ENCODE peak calls at places on chromosomes 1 and 21, in four cellular contexts. S is osteocyte, V is fibroblast of the aortic adventitia, E is endothelial cell. T is an unnamed sample.

GRCh38 chr1:29256979-29257804 is 20.9 kb downstream of the PTPRU start:
- DNase-seq in V (peak), E (no peak), S (no peak), T (peak)

GRCh38 chr1:161198206-161198876 is 513 bp downstream of the ADAMTS4 start:
- DNase-seq in S (peak), E (peak), V (peak), T (peak)

GRCh38 chr1:101153692-101154091 is 83.1 kb upstream of the S1PR1 start:
- DNase-seq in V (no peak), E (no peak), S (no peak), T (no peak)

GRCh38 chr1:114320586-114320985 is 166.9 kb upstream of the SYT6 start:
- DNase-seq in V (peak), S (no peak), E (no peak), T (no peak)

GRCh38 chr21:21200103-21200938 is 202.1 kb downstream of the NCAM2 start:
- DNase-seq in V (peak), S (no peak), E (no peak), T (no peak)

GRCh38 chr1:2233997-2234761 is 6.1 kb downstream of the SKI start:
- DNase-seq in E (no peak), V (peak), S (peak), T (no peak)

GRCh38 chr1:109613396-109614147 is 5.8 kb downstream of the GNAT2 start:
- DNase-seq in V (peak), E (no peak), S (peak), T (no peak)

GRCh38 chr1:222171005-222171404 is 376.9 kb downstream of the HHIPL2 start:
- DNase-seq in E (no peak), V (peak), S (no peak), T (no peak)

GRCh38 chr1:37481289-37482003 is 7.1 kb downstream of the ZC3H12A start:
- DNase-seq in E (no peak), V (no peak), S (no peak), T (no peak)

GRCh38 chr1:83813571-83813970 is 185.4 kb downstream of the TTLL7 start:
- DNase-seq in E (no peak), V (no peak), S (no peak), T (no peak)

GRCh38 chr1:231806623-231807470 is 180.3 kb downstream of the DISC1 start:
- DNase-seq in V (no peak), E (peak), S (no peak), T (peak)

GRCh38 chr1:92310185-92310597 is 11.3 kb downstream of the RPAP2 start:
- DNase-seq in V (peak), S (no peak), E (no peak), T (no peak)

GRCh38 chr1:51344602-51345299 is 14.4 kb upstream of the TTC39A start:
- DNase-seq in E (peak), S (peak), V (no peak), T (peak)

GRCh38 chr1:83065952-83066727 is 932.8 kb downstream of the TTLL7 start:
- DNase-seq in E (no peak), V (peak), S (no peak), T (no peak)

GRCh38 chr1:100539836-100540536 is 2.0 kb downstream of the GPR88 start:
- DNase-seq in E (peak), S (no peak), V (peak), T (peak)

GRCh38 chr1:151820940-151821339 is 10.7 kb downstream of the RORC start:
- DNase-seq in S (no peak), E (no peak), V (no peak), T (no peak)

GRCh38 chr1:93805027-93805426 is 74.0 kb downstream of the DNTTIP2 start:
- DNase-seq in E (no peak), V (peak), S (no peak), T (no peak)

GRCh38 chr1:152884966-152885624 is 7.0 kb downstream of the SMCP start:
- DNase-seq in S (no peak), V (peak), E (no peak), T (no peak)

GRCh38 chr1:89198500-89199072 is at the start of gene GBP4:
- DNase-seq in E (peak), V (peak), S (no peak), T (no peak)

GRCh38 chr1:183227963-183228649 is 42.0 kb downstream of the LAMC2 start:
- DNase-seq in V (peak), E (peak), S (no peak), T (peak)

GRCh38 chr1:100391675-100392074 is 39.4 kb downstream of the CDC14A start:
- DNase-seq in E (no peak), S (no peak), V (no peak), T (no peak)

GRCh38 chr1:64884261-64885040 is 81.9 kb downstream of the JAK1 start:
- DNase-seq in E (no peak), V (peak), S (no peak), T (no peak)

GRCh38 chr1:65247419-65248359 is 61.7 kb upstream of the DNAJC6 start:
- DNase-seq in E (no peak), S (peak), V (peak), T (no peak)

GRCh38 chr1:243465081-243465480 is 209.2 kb downstream of the SDCCAG8 start:
- DNase-seq in S (no peak), V (no peak), E (no peak), T (no peak)
- TF ChIP-seq CTCF in S (no peak), V (no peak), E (no peak), T (no peak)

DNA sequence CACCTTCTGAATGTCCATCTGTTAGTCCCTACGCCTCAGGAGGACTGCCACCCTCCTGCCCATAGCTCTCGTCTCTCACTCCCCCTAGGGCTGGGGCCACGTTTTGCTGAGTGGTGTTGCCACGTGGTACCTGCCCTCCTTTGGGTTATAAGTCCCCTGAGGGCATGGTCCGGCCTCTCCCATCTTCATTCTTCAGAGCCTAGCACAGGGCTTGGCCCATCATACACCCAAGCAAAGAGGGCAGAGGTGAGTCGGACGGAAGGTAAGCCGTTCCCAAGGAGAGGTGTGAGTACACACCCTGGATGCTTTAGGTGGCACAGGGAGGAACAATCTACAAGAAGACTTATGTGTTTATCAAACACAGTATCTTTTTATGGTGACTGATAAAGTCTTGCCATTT is 10.9 kb downstream of the PADI2 start:
- DNase-seq in S (no peak), V (no peak), E (no peak), T (no peak)
- TF ChIP-seq CTCF in S (no peak), V (no peak), E (no peak), T (no peak)

DNA sequence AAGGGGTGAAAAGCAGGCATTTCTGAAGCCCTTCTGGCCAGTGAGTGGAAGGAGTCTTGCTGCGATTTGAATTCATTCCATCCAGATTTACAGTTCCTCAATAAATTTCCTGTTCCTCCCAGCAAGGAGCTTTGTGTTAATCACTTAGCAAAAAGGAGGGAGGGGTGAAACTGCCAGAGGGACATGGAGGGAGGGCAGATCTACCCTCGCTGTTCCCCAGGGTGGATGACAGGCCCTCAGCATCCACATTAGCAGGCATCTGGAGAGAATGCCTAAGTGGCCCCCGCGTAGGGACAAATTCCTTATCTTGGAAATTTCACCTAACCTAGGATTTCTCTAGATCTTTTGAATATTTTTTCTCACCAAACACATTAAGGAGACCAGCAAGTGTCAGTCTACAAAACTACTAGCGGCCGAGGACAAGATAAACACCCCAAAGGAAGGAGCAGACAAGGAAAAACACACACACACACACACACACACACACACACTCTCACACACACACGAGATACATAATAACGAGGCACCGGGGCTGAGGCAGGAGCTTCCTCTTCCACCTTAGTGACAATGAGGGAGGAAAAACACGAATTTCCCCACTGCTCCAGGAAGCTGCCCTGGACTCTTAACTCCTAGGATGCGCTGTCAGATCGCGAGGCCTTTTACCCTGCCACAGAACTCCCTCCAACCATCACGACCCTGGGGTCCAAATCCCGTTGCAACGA is 983 bp downstream of the ETV3 start:
- DNase-seq in E (peak), V (peak), S (no peak), T (peak)
- TF ChIP-seq CTCF in E (no peak), V (no peak), S (no peak), T (no peak)

GRCh38 chr1:186682721-186683120 is 2.5 kb upstream of the PTGS2 start:
- DNase-seq in V (peak), E (no peak), S (no peak), T (no peak)
- TF ChIP-seq CTCF in V (peak), E (no peak), S (peak), T (no peak)

GRCh38 chr1:47549532-47549931 is 111.7 kb downstream of the FOXD2 start:
- DNase-seq in V (no peak), S (no peak), E (no peak), T (no peak)
- TF ChIP-seq CTCF in V (no peak), S (no peak), E (no peak), T (no peak)

GRCh38 chr1:42157667-42158066 is 4.5 kb downstream of the GUCA2B start:
- DNase-seq in V (no peak), S (no peak), E (no peak), T (no peak)
- TF ChIP-seq CTCF in V (no peak), S (no peak), E (no peak), T (no peak)

GRCh38 chr1:228139931-228140723 is at the start of gene GUK1:
- DNase-seq in E (peak), S (peak), V (peak), T (peak)
- TF ChIP-seq CTCF in E (no peak), S (peak), V (peak), T (no peak)

DNA sequence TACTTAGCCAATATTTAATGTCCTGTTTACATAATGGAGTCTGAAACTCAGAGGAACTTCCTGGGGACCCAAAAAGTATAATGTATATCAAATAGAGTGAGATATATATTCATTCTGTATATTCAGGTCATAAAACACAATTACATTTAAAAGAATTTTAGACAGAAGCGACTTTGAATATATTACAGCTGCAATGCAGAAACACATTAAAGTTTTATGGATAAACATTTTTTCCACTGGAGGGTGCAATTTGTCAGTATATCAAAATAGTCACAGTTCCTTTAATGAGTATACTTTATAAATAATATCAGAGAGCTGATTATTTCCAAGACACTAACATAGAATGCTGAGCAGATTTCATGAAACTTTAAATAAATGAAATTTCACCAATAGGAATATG is 43.9 kb upstream of the CRB1 start:
- DNase-seq in E (no peak), V (peak), S (no peak), T (no peak)
- TF ChIP-seq CTCF in E (no peak), V (peak), S (peak), T (no peak)

GRCh38 chr1:10398734-10399486 is at the start of gene PGD:
- DNase-seq in S (peak), V (peak), E (peak), T (peak)
- TF ChIP-seq CTCF in S (no peak), V (peak), E (no peak), T (no peak)

GRCh38 chr1:213670692-213671023 is 317.1 kb upstream of the PROX1 start:
- DNase-seq in E (no peak), S (no peak), V (no peak), T (no peak)
- TF ChIP-seq CTCF in E (no peak), S (no peak), V (no peak), T (no peak)